ENCODE peak calls at places on chromosome 7, in eight cellular contexts. U is tibial artery; W is CD8-positive, alpha-beta memory T cell; B is fibroblast of lung; I is esophagus squamous epithelium; Q is hepatocyte; J is thyroid gland; H is psoas muscle. G is an unnamed sample.

GRCh38 chr7:23022258-23022745 is 8.4 kb upstream of the HYCC1 start:
- DNase-seq in B (peak; percentile 96), Q (peak; percentile 36), J (no peak), I (no peak), W (no peak), H (no peak), U (no peak), G (no peak)

GRCh38 chr7:976901-977325 is 1.6 kb upstream of the COX19 start:
- DNase-seq in B (no peak), U (no peak), Q (no peak), W (no peak), H (no peak), I (no peak), J (no peak), G (peak; percentile 46)

GRCh38 chr7:83475403-83475802 is 173.5 kb downstream of the SEMA3E start:
- DNase-seq in B (no peak), I (no peak), U (no peak), J (no peak), Q (no peak), H (no peak), W (no peak), G (no peak)

GRCh38 chr7:122913608-122914007 is 27.3 kb upstream of the CADPS2 start:
- DNase-seq in Q (no peak), H (no peak), B (no peak), I (no peak), J (no peak), W (no peak), U (no peak), G (no peak)

GRCh38 chr7:148031019-148031418 is 559.5 kb upstream of the C7orf33 start:
- DNase-seq in Q (no peak), I (no peak), U (no peak), H (no peak), J (no peak), B (no peak), W (no peak), G (no peak)

GRCh38 chr7:155303039-155303593 is 5.4 kb downstream of the INSIG1 start:
- DNase-seq in B (no peak), I (no peak), H (no peak), U (no peak), J (no peak), Q (no peak), W (no peak), G (no peak)

GRCh38 chr7:125924037-125924436 is 994.4 kb upstream of the POT1 start:
- DNase-seq in U (no peak), H (no peak), W (no peak), J (no peak), B (no peak), I (no peak), Q (no peak), G (no peak)

GRCh38 chr7:158432369-158433270 is 155.0 kb downstream of the PTPRN2 start:
- DNase-seq in H (no peak), Q (peak; percentile 93), B (no peak), W (no peak), I (no peak), J (no peak), U (peak; percentile 55), G (peak; percentile 17)

GRCh38 chr7:151877911-151878835 is 1.3 kb upstream of the PRKAG2 start:
- DNase-seq in B (no peak), H (peak; percentile 54), J (no peak), U (no peak), I (no peak), Q (no peak), W (no peak), G (no peak)

GRCh38 chr7:134594877-134595276 is 46.0 kb downstream of the AKR1B15 start:
- DNase-seq in U (no peak), Q (no peak), I (no peak), H (no peak), W (no peak), B (no peak), J (no peak), G (no peak)

GRCh38 chr7:31074403-31074802 is 22.3 kb downstream of the ADCYAP1R1 start:
- DNase-seq in H (peak; percentile 90), J (peak; percentile 26), W (no peak), I (no peak), Q (no peak), U (peak; percentile 84), B (no peak), G (peak; percentile 31)

GRCh38 chr7:51090411-51090810 is 226.2 kb downstream of the COBL start:
- DNase-seq in B (no peak), Q (no peak), I (no peak), U (no peak), W (no peak), H (no peak), J (no peak), G (no peak)

GRCh38 chr7:128311003-128311402 is 32.7 kb downstream of the RBM28 start:
- DNase-seq in W (no peak), U (no peak), H (no peak), I (no peak), Q (peak; percentile 49), B (no peak), J (no peak), G (no peak)

DNA sequence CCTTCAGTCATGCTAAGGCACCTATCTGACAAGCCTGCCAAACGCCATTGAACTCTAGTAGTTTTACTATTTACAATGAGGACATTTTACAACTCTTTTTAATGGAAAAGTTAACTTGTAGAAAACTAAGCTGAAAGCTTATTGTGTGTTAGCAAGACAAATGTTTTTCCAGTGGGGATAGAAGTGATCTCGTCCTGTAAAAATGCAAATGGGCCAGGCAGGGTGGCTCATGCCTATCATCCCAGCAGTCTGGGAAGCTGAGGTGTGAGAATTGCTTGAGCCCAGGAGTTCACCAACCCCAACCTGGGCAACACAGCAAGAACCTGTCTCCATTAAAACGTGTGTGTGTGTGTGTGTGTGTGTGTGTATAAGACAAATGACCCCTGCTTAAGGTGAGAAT is 1.2 kb upstream of the VOPP1 start:
- DNase-seq in B (peak; percentile 54), H (no peak), I (no peak), W (no peak), J (no peak), Q (no peak), U (no peak), G (no peak)
- H3K4me1 ChIP-seq in B (peaks cover 20% of the 10 kb centered on the region), H (peaks cover 44% of the 10 kb centered on the region), I (peaks cover 38% of the 10 kb centered on the region), W (peaks cover 46% of the 10 kb centered on the region), J (peaks cover 12% of the 10 kb centered on the region), Q (peaks cover 14% of the 10 kb centered on the region), U (peaks cover 52% of the 10 kb centered on the region), G (peaks cover 33% of the 10 kb centered on the region)

GRCh38 chr7:2063562-2064360 is 169.0 kb downstream of the MAD1L1 start:
- DNase-seq in U (no peak), W (no peak), J (peak; percentile 13), B (no peak), I (no peak), Q (peak; percentile 24), H (no peak), G (no peak)

GRCh38 chr7:2062648-2063047 is 170.1 kb downstream of the MAD1L1 start:
- DNase-seq in I (no peak), W (no peak), U (no peak), Q (peak; percentile 20), B (no peak), J (no peak), H (no peak), G (no peak)

GRCh38 chr7:2055956-2056355 is 176.8 kb downstream of the MAD1L1 start:
- DNase-seq in H (no peak), I (no peak), J (no peak), W (no peak), U (no peak), Q (no peak), B (no peak), G (no peak)

GRCh38 chr7:2060701-2061100 is 172.0 kb downstream of the MAD1L1 start:
- DNase-seq in Q (no peak), H (no peak), W (no peak), B (peak; percentile 89), U (no peak), J (no peak), I (no peak), G (no peak)

DNA sequence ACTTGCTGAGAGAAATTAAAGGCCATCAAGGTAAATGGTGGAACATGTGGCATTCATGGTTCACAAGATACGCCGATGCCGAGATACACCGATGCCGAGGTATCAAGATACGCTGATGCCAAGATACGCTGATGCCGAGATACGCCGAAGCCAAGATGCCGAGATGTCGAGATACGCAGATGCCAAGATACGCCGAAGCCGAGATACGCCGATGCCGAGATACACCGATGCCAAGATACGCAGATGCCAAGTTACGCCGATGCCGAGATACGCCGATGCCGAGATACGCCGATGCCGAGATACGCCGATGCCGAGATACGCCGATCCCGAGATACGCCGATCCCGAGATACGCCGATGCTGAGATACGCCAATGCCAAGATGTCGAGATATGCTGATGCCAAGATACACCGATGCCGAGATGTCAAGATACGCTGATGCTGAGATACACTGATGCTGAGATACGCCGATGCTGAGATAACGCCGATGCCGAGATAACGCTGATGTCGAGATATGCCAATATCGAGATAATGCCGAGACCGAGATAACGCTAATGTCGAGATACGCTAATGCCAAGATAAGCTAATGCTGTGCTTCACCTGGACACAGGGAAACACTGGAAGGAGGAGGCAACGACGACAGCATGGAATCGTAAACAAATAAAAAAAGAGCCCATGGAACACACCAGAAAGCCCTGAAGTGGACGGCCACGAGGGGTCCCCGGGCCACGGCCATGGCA is 172.6 kb downstream of the MAD1L1 start:
- DNase-seq in J (no peak), I (no peak), B (no peak), Q (no peak), W (no peak), H (no peak), U (no peak), G (no peak)
- H3K36me3 ChIP-seq in J (no peaks in the 10 kb centered on the region), I (no peaks in the 10 kb centered on the region), B (no peaks in the 10 kb centered on the region), Q (no peaks in the 10 kb centered on the region), W (no peaks in the 10 kb centered on the region), H (no peaks in the 10 kb centered on the region), U (no peaks in the 10 kb centered on the region), G (no peaks in the 10 kb centered on the region)

DNA sequence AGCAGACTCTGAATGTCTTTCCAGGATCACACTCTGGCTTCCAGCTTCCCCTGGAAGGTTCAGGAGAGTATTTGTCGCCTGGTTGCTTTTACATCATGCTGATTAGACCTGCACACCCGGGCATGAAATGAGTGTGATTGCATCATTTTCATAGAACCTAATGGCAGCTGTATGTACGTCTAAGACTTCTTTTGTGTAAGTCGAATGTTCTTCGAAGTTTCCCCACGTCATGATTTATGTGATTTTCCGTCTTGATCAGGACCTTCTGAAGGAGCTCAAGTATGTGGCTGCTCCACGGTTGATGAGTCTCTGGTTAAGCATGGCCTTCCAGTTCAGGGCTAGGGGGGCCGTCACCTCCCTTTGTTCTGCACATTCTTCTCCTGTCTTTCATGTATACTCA is 4.5 kb downstream of the EIF4H start:
- DNase-seq in I (no peak), H (no peak), W (no peak), B (peak; percentile 90), U (no peak), J (peak; percentile 78), Q (no peak), G (peak; percentile 27)
- H3K27ac ChIP-seq in I (peak overlapping the region; percentile 38), H (peak overlapping the region; percentile 74), W (no peak overlapping the region), B (no peak overlapping the region), U (no peak overlapping the region), J (peak overlapping the region; percentile 67), Q (peak overlapping the region; percentile 19), G (peak overlapping the region; percentile 19)

DNA sequence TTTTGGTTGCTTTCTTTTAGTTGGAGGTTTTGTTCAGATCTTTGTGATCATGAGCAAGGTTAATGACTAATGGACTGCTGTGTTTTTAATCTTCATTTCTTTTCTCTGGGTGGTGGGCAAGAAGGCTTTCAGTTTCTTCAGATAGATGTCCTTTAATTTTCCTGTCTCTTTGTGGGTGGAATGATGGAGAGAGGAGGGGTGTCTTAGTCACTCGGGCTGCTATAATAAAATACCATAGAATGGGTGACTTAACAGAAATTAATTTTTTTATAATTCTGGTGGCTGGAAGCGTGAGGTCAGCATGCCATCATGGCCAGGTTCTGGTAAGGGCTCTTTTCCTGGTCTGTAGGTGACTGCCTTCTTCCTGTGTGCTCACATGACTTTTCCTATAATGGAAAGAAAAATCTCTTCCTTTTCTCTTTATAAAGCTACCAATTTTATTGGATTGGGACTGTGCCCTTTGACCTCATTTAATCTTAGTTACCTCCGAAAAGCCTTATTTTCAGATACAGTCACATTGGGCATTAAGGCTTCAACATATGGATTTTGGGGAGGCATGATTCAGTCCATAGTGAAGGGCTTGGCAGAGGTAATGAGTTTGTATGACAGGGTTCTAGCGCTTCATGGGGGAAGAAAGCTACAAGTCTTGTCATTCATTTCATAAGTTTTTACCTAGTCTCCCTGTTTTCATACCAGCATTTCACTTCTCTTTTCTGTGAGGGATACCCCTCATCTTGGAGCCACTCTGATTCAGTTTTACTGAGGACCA is 6.4 kb downstream of the RSBN1L start:
- DNase-seq in Q (no peak), U (no peak), H (no peak), B (peak; percentile 58), W (no peak), I (no peak), J (no peak), G (no peak)
- H3K4me1 ChIP-seq in Q (peaks cover 14% of the 10 kb centered on the region), U (peaks cover 66% of the 10 kb centered on the region), H (peaks cover 28% of the 10 kb centered on the region), B (peaks cover 2% of the 10 kb centered on the region), W (peaks cover 31% of the 10 kb centered on the region), I (peaks cover 11% of the 10 kb centered on the region), J (peaks cover 33% of the 10 kb centered on the region), G (peaks cover 52% of the 10 kb centered on the region)